ENCODE peak calls at places on chromosomes 16 and 17, in six cellular contexts. C is neuronal stem cell, M is H9, J is IMR-90, L is trophoblast cell, O is mesenchymal stem cell. X is an unnamed sample.
A peak's percentile ranks its signal among the peaks of the same experiment; 100 is the strongest.

GRCh38 chr17:39271546-39271945 is 45.8 kb upstream of the STAC2 start:
- DNase-seq in C (no peak), M (no peak), J (peak; percentile 52), L (no peak), O (no peak), X (no peak)

GRCh38 chr17:9669551-9670008 is 24.3 kb downstream of the USP43 start:
- DNase-seq in C (no peak), M (no peak), J (no peak), L (peak; percentile 88), O (no peak), X (peak; percentile 85)

GRCh38 chr17:67504182-67504581 is 127.1 kb downstream of the PITPNC1 start:
- DNase-seq in C (no peak), M (no peak), J (no peak), L (peak; percentile 35), O (no peak), X (no peak)

GRCh38 chr16:3726021-3726687 is 8.8 kb upstream of the TRAP1 start:
- DNase-seq in C (no peak), M (no peak), J (no peak), L (no peak), O (no peak), X (no peak)

GRCh38 chr17:16918443-16918842 is 53.5 kb downstream of the TNFRSF13B start:
- DNase-seq in C (no peak), M (no peak), J (no peak), L (no peak), O (no peak), X (no peak)

GRCh38 chr16:1159973-1160772 is 7.3 kb downstream of the CACNA1H start:
- DNase-seq in C (no peak), M (no peak), J (no peak), L (no peak), O (no peak), X (no peak)

GRCh38 chr16:20611350-20611902 is 35.3 kb upstream of the ACSM2B start:
- DNase-seq in C (no peak), M (no peak), J (no peak), L (no peak), O (no peak), X (no peak)

GRCh38 chr17:41654908-41655607 is 30.7 kb upstream of the KRT17 start:
- DNase-seq in C (no peak), M (no peak), J (no peak), L (no peak), O (no peak), X (no peak)

GRCh38 chr16:90019543-90020259 is 445 bp upstream of the DBNDD1 start:
- DNase-seq in C (peak; percentile 62), M (peak; percentile 70), J (peak; percentile 89), L (no peak), O (peak; percentile 81), X (peak; percentile 75)

GRCh38 chr17:17315142-17315821 is 12.1 kb downstream of the NT5M start:
- DNase-seq in C (no peak), M (no peak), J (no peak), L (no peak), O (no peak), X (peak; percentile 22)

GRCh38 chr17:62931101-62931500 is 34.9 kb upstream of the TANC2 start:
- DNase-seq in C (no peak), M (no peak), J (peak; percentile 20), L (no peak), O (peak; percentile 2), X (no peak)

GRCh38 chr16:31214705-31215286 is 877 bp downstream of the TRIM72 start:
- DNase-seq in C (no peak), M (peak; percentile 45), J (no peak), L (no peak), O (no peak), X (no peak)
- H3K4ac ChIP-seq in C (no peak overlapping the region), M (no peak overlapping the region), J (no peak overlapping the region), L (no peak overlapping the region), O (no peak overlapping the region), X (no peak overlapping the region)

DNA sequence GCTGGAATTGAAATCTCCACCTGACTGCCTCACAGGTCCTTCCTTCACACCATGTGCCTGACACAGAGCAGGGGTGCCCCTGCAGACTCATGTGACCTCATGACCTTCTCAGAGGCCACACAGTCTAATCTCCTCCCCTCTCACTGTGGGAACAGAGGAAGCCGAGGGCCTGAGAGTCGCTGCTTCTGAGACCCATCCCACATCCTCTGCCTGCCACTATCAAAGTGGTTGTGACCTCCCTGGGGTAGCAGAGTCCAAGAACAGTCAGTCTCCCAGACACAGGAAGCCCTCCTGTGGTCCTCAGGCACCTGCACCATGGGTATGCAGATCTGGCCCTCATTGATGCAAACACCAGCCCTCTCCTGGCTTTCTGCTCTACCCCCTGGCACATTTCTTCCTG is 78.5 kb downstream of the RAB11FIP4 start:
- DNase-seq in C (no peak), M (peak; percentile 75), J (no peak), L (no peak), O (no peak), X (peak; percentile 30)
- H3K27me3 ChIP-seq in C (peaks cover 3% of the 10 kb centered on the region), M (no peaks in the 10 kb centered on the region), J (peaks cover 30% of the 10 kb centered on the region), L (no peaks in the 10 kb centered on the region), O (peaks cover 40% of the 10 kb centered on the region), X (no peaks in the 10 kb centered on the region)

DNA sequence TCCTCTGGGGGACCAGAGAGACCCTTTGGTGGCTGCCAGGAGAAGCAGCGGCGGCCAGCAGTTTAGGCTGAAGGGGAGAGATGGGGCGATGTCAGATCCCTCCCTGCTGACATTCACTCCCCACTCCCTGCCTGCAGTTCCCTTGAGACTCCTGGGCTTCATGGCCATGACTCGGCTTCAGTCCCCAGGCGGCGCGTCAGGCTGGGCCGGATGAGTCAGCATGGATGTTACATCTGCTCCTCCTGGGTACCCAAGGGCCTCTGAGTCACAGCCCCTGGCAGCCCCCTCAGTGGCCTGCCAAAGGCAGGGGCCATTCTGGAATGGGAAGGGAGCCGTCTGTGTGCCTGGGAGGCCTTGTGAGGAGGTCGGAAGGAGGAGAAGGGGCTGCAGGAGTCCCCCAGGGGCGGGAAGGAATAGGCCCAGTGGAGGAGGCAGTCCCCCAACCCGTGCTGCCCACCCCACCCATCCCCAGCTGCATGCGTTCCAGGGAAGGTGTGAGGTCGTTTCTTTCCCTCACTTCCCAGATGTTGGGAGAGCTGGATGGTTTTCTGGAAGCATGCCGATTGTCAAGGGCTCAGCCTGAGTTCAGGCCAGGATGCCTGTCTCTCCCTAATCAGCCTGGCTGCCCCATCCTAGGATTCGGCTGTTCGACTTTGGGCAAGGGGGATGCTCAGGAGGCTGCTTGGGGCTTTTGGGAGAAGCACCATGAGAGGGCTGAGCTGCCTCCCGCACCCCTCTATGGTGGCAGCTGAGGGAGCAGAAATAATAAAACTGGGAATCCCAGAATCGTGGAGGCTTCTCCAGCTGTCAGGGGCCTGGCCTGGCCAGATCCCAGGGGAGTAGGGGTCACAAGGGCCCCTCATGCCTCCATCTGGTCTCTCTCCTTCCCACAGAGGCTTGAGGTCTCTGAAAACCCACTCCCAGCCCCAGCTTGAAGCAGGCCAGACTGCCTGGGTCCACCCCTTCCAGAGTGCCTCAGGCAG is 9.7 kb downstream of the RHBDL3 start:
- DNase-seq in C (no peak), M (peak; percentile 88), J (peak; percentile 90), L (peak; percentile 42), O (peak; percentile 88), X (peak; percentile 92)
- H2AK5ac ChIP-seq in C (peak overlapping the region; percentile 30), M (no peak overlapping the region), J (peak overlapping the region; percentile 70), L (no peak overlapping the region), O (no peak overlapping the region), X (no peak overlapping the region)

GRCh38 chr16:2458887-2459646 is 842 bp upstream of the TEDC2 start:
- DNase-seq in C (no peak), M (peak; percentile 52), J (no peak), L (no peak), O (no peak), X (no peak)

GRCh38 chr16:2457946-2458345 is 2.0 kb upstream of the TEDC2 start:
- DNase-seq in C (no peak), M (no peak), J (no peak), L (no peak), O (no peak), X (no peak)

GRCh38 chr16:2460916-2461315 is 1.0 kb downstream of the TEDC2 start:
- DNase-seq in C (no peak), M (no peak), J (no peak), L (no peak), O (no peak), X (no peak)

GRCh38 chr16:2460391-2460713 is 443 bp downstream of the TEDC2 start:
- DNase-seq in C (no peak), M (no peak), J (no peak), L (no peak), O (no peak), X (no peak)

DNA sequence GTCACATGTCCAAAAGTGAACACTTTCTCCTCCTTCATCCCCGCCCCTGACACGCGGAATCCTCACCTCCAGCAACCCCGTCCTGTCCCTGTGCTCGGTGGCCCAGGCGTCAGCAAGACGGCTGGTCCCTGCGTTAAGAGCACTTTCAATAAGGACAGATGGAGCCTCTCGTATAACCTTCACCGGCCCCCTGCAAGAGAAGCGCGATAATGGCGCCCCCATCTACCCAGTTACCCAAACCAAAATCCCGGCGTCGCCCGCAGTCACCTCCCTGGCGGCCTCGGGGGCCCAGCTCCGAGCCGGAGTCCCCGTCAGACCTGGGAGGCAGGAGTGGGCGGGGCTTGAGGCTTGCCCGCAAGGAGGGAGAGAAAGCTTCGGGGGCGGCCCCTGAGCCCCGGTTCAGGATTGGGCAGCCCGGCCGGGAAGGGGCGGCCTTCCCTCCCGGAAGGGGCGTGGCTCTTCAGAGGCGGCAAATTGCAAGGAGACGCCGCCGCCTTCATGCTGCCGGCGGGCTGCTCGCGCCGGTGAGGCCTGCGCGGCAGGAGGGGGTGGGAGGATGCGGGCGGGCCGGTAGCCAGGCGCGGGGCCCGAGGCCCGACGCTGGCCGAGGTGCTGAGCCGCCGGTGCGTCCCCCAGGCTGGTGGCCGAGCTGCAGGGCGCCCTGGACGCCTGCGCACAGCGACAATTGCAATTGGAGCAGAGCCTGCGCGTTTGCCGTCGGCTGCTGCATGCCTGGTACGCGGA is at the start of gene TEDC2:
- DNase-seq in C (peak; percentile 96), M (peak; percentile 98), J (peak; percentile 85), L (peak; percentile 95), O (peak; percentile 94), X (peak; percentile 98)
- H3K4ac ChIP-seq in C (no peak within 1 kb of the TSS), M (no peak within 1 kb of the TSS), J (peak within 1 kb of the TSS; percentile 77), L (peak within 1 kb of the TSS; percentile 6), O (no peak within 1 kb of the TSS), X (no peak within 1 kb of the TSS)

DNA sequence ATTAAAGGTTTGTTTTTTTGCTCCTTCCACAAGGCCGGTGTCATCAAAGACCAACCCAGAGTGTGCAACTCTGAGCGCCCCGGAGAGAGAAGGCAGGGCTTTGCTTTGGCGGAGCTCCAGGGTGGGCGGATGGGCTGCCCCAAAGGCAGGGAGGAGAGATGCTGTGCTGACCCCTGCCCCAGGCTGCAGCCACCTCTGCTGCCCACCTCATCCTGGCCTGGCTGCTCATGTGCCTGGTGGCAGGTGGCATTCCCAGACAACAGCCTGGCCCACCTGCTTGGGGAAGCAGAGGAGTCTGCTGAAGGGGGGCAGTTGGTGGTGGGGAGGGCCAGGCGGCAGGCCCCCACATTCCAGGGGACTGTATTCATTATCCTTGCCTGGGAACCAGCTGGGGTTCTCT is 122.1 kb downstream of the SDK2 start:
- DNase-seq in C (no peak), M (no peak), J (no peak), L (no peak), O (no peak), X (no peak)
- H3K27me3 ChIP-seq in C (no peaks in the 10 kb centered on the region), M (no peaks in the 10 kb centered on the region), J (no peaks in the 10 kb centered on the region), L (no peaks in the 10 kb centered on the region), O (peaks cover 46% of the 10 kb centered on the region), X (no peaks in the 10 kb centered on the region)

DNA sequence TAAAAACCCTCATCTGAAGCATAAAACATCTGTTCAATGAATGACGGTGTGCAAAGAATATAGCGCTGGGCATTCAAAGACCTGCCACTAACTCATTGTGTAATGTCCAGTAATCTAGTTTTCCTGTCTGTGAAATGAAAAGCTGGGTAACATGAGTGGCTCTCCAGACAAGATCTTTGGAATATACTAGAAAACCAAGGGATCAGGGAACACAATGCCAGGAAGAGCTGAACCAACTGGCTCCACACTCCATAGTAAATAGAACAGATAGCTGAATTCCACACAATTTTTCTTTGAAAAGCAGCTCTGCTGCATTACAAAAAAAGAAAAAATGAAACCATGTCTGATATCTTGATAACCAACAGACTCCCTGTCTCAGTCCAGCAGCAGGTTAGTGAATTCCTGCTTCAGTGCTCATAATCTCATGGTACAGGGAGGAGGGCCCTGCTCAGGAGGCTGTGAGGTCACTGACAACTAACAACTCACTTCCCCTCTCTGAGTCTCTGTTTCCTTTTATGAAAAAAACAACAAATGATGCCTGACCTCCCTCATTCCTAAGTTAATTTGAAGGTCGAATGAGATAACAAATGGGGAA is 97.1 kb downstream of the CDH11 start:
- DNase-seq in C (no peak), M (no peak), J (peak; percentile 79), L (peak; percentile 3), O (peak; percentile 59), X (no peak)
- H2AK5ac ChIP-seq in C (no peak overlapping the region), M (no peak overlapping the region), J (no peak overlapping the region), L (no peak overlapping the region), O (no peak overlapping the region), X (no peak overlapping the region)

X was measured in mesendoderm.